ENCODE peak calls at places on chromosomes 5 and 9, in nine cellular contexts. Y is testis, K is HCT116, G is mesenchymal stem cell, P is aorta, C is right lobe of liver, T is fibroblast of lung, W is ovary, R is OCI-LY7. O is an unnamed sample. For H3K36me3, the result is how much of the 10 kb centered on the place peaks cover.

GRCh38 chr9:90884178-90884577 is 82.6 kb downstream of the SYK start:
- DNase-seq in G (no peak), W (no peak), C (no peak), Y (no peak), R (no peak), P (no peak), K (no peak), T (no peak), O (no peak)

GRCh38 chr9:134066546-134066922 is 1.3 kb downstream of the BRD3 start:
- DNase-seq in C (no peak), R (peak), K (no peak), P (no peak), T (peak), Y (no peak), G (peak), W (no peak), O (peak)

GRCh38 chr9:117809751-117810150 is 105.5 kb downstream of the TLR4 start:
- DNase-seq in T (no peak), G (no peak), Y (no peak), C (no peak), K (no peak), R (no peak), P (no peak), W (no peak), O (no peak)

GRCh38 chr5:38922199-38922598 is 76.4 kb downstream of the OSMR start:
- DNase-seq in C (no peak), K (peak), G (peak), P (no peak), T (peak), W (peak), Y (peak), R (peak), O (peak)

GRCh38 chr5:90022711-90023053 is 386.9 kb downstream of the CETN3 start:
- DNase-seq in C (no peak), Y (no peak), G (peak), P (no peak), W (no peak), K (no peak), T (no peak), R (no peak), O (no peak)

GRCh38 chr9:125825762-125826161 is 78.6 kb downstream of the PBX3 start:
- DNase-seq in C (no peak), R (no peak), Y (no peak), K (no peak), G (no peak), W (no peak), T (no peak), P (no peak), O (no peak)

GRCh38 chr5:142671276-142671675 is 14.6 kb downstream of the FGF1 start:
- DNase-seq in K (no peak), W (no peak), R (no peak), C (no peak), T (no peak), Y (no peak), G (no peak), P (no peak), O (no peak)

GRCh38 chr5:95401601-95402000 is 10.4 kb downstream of the FAM81B start:
- DNase-seq in K (no peak), C (no peak), T (no peak), Y (no peak), W (no peak), R (no peak), G (no peak), P (no peak), O (no peak)

GRCh38 chr5:159819671-159820411 is 96.4 kb upstream of the ADRA1B start:
- DNase-seq in Y (peak), R (no peak), T (peak), G (peak), P (no peak), C (no peak), K (no peak), W (peak), O (peak)

GRCh38 chr5:115507682-115508081 is 36.9 kb downstream of the FEM1C start:
- DNase-seq in K (no peak), P (no peak), W (no peak), T (no peak), R (no peak), C (no peak), G (no peak), Y (no peak), O (no peak)

DNA sequence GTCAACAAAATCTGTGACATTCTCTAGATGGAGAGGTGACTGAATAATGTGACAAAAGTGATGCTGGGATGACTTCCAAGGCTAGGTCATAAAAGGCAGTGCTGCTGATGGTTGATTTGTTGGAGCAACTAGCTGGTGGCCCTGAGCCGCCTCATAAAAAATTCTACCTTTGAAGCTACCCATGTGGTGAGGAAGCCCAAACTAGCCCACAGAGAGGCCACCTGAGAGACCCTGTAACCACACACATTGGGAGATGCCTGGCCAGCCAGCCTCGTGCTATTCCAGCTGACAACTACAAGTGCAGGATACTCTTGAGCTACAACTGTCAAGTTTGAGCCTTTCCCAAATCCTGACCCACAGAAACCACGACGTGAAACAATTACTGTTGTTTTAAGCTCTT is 22.7 kb downstream of the CLTA start:
- DNase-seq in K (no peak), R (no peak), C (no peak), G (no peak), P (no peak), T (no peak), W (no peak), Y (no peak), O (no peak)
- H3K36me3 ChIP-seq in K (under half), R (half or more), C (under half), G (half or more), P (under half), T (under half), W (under half), Y (under half), O (half or more)

GRCh38 chr5:10607023-10607665 is 43.3 kb downstream of the ANKRD33B start:
- DNase-seq in R (peak), Y (no peak), C (no peak), T (peak), K (no peak), P (no peak), G (peak), W (no peak), O (no peak)
- H3K4me3 ChIP-seq in R (peak), Y (no peak), C (no peak), T (no peak), K (no peak), P (no peak), G (no peak), W (no peak), O (peak)

GRCh38 chr9:127509261-127509954 is 58.1 kb downstream of the LRSAM1 start:
- DNase-seq in K (no peak), C (no peak), G (no peak), R (no peak), W (no peak), P (no peak), T (no peak), Y (peak), O (no peak)

GRCh38 chr9:127509955-127510299 is 58.6 kb downstream of the LRSAM1 start:
- DNase-seq in W (no peak), Y (no peak), G (no peak), K (no peak), P (no peak), C (no peak), R (no peak), T (no peak), O (peak)

GRCh38 chr9:127507751-127508648 is 56.7 kb downstream of the LRSAM1 start:
- DNase-seq in T (no peak), R (no peak), C (no peak), K (no peak), P (no peak), G (no peak), Y (no peak), W (no peak), O (peak)

GRCh38 chr9:127506814-127507750 is 55.8 kb downstream of the LRSAM1 start:
- DNase-seq in C (no peak), G (peak), P (no peak), K (no peak), R (no peak), Y (peak), T (peak), W (no peak), O (peak)

DNA sequence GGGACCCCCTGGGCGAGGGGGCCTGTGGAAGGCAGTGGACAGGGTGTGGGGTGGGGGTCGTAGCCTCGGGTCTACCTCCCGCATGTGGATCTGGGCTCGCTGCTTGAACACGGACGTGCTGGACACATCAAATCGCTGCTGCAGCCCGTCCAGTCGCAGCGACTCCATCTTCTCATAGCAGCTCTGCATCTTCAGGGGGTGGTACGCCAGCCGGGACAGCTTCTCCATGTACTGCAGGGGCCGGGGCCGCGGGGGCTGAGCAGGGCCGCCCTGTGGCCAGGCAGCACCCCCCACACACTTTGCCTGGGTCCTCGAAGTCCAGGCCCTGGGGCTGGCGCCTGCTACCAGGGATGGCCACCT is 57.6 kb downstream of the LRSAM1 start:
- DNase-seq in R (no peak), K (no peak), P (no peak), Y (no peak), T (no peak), W (no peak), C (no peak), G (no peak), O (peak)
- H3K36me3 ChIP-seq in R (under half), K (under half), P (under half), Y (under half), T (half or more), W (under half), C (under half), G (half or more), O (half or more)

GRCh38 chr9:92740969-92741368 is 23.7 kb downstream of the BICD2 start:
- DNase-seq in R (no peak), K (no peak), T (no peak), Y (no peak), W (no peak), G (no peak), C (no peak), P (no peak), O (no peak)
- H3K4me3 ChIP-seq in R (peak), K (no peak), T (no peak), Y (no peak), W (no peak), G (no peak), C (no peak), P (no peak), O (no peak)

DNA sequence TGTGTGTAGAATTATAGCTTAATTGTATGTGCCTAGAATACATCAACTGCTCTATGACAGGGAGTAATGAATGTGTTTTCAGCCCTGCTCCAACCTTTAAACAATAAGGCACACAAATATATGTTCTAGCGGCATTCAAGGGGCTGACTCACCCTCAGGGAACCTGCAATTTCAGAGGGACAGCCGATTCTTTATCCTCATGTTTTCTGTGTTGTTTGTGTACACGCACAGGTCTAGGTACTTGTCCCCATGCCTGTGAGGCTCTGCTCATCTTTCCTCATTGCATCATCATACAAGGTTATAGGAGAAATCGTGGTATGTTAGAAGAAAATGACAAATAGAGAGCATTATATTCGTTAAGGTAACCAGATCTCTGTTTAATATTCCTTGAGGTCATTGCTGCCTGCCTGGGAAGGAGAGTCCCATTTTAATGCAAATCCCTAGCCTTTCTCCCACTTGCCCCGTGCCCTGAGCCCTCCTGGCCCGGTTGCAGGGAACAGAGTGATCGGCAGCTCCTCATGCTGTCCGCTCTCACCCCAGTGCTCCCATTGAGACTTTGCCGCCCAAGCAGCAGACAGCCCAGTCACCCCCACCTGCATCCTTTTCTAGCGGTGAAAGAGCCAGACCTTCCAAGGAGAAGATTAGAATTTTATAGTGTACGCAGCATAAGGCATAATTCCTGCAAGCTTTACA is 14.6 kb downstream of the MAP1B start:
- DNase-seq in W (no peak), C (no peak), P (no peak), K (no peak), Y (no peak), R (no peak), G (no peak), T (no peak), O (no peak)
- H3K36me3 ChIP-seq in W (under half), C (under half), P (under half), K (under half), Y (under half), R (under half), G (under half), T (under half), O (under half)

GRCh38 chr9:124450241-124450924 is at the start of gene ADGRD2:
- DNase-seq in G (peak), C (peak), T (peak), K (no peak), W (peak), P (peak), R (no peak), Y (peak), O (peak)
- H3K4me3 ChIP-seq in G (no peak), C (no peak), T (peak), K (no peak), W (no peak), P (no peak), R (no peak), Y (no peak), O (no peak)